ENCODE peak calls at places on chromosomes 16 and 17, in eight cellular contexts. U is osteocyte; H is stimulated activated CD8-positive, alpha-beta memory T cell treated with anti-CD3 and anti-CD28 coated beads, Interleukin-7, amount 100 ng/mL, for 1 hour; S is iris pigment epithelial cell; C is hippocampal formation; T is effector memory CD4-positive, alpha-beta T cell; I is ecto neural progenitor cell; K is HS-5. B is an unnamed sample.

GRCh38 chr16:23423496-23424049 is 29.4 kb downstream of the COG7 start:
- DNase-seq in U (no peak), H (no peak), S (peak), C (no peak), T (no peak), I (no peak), K (peak), B (no peak)

GRCh38 chr16:54201200-54201599 is 85.4 kb downstream of the IRX3 start:
- DNase-seq in U (no peak), H (no peak), S (no peak), C (no peak), T (no peak), I (no peak), K (no peak), B (no peak)

GRCh38 chr17:27541326-27542023 is 85.2 kb downstream of the KSR1 start:
- DNase-seq in U (no peak), H (no peak), S (no peak), C (no peak), T (no peak), I (no peak), K (no peak), B (no peak)

GRCh38 chr17:38926290-38927070 is 1.1 kb downstream of the LASP1NB start:
- DNase-seq in U (peak), H (no peak), S (peak), C (no peak), T (no peak), I (peak), K (no peak), B (no peak)

GRCh38 chr16:85390511-85391174 is 222.5 kb upstream of the GSE1 start:
- DNase-seq in U (no peak), H (no peak), S (peak), C (no peak), T (no peak), I (no peak), K (peak), B (no peak)

GRCh38 chr17:9529033-9529748 is 46.4 kb downstream of the STX8 start:
- DNase-seq in U (no peak), H (no peak), S (peak), C (no peak), T (no peak), I (no peak), K (no peak), B (peak)

GRCh38 chr17:30363715-30364202 is 15.0 kb upstream of the CPD start:
- DNase-seq in U (no peak), H (peak), S (peak), C (no peak), T (peak), I (no peak), K (no peak), B (no peak)

GRCh38 chr16:53061701-53062159 is 6.9 kb downstream of the CHD9 start:
- DNase-seq in U (no peak), H (no peak), S (no peak), C (no peak), T (no peak), I (no peak), K (no peak), B (no peak)

GRCh38 chr17:76546556-76547182 is 6.8 kb downstream of the PRCD start:
- DNase-seq in U (no peak), H (no peak), S (peak), C (no peak), T (no peak), I (no peak), K (peak), B (no peak)

GRCh38 chr16:50553182-50553710 is 5.0 kb downstream of the NKD1 start:
- DNase-seq in U (no peak), H (no peak), S (no peak), C (no peak), T (no peak), I (no peak), K (no peak), B (no peak)

GRCh38 chr16:73031155-73031866 is 16.6 kb downstream of the ZFHX3 start:
- DNase-seq in U (no peak), H (no peak), S (no peak), C (no peak), T (no peak), I (no peak), K (no peak), B (no peak)

GRCh38 chr17:48283390-48283789 is 146.6 kb downstream of the SKAP1 start:
- DNase-seq in U (no peak), H (no peak), S (no peak), C (no peak), T (no peak), I (no peak), K (no peak), B (no peak)

GRCh38 chr17:64128787-64129514 is 993 bp downstream of the ERN1 start:
- DNase-seq in U (peak), H (no peak), S (no peak), C (no peak), T (no peak), I (peak), K (no peak), B (no peak)

GRCh38 chr16:1026057-1026783 is 44.6 kb downstream of the SOX8 start:
- DNase-seq in U (no peak), H (no peak), S (no peak), C (peak), T (no peak), I (no peak), K (no peak), B (no peak)